ENCODE peak calls at places on chromosome 5, in six cellular contexts. One of them, this sample, is unnamed.

GRCh38 chr5:149130121-149130931 is 11.0 kb upstream of the ABLIM3 start:
- DNase-seq in BE2C: no peak
- DNase-seq in activated CD8-positive, alpha-beta memory T cell treated with anti-CD3 and anti-CD28 coated beads, Interleukin-2, amount 50 U/mL, for 48 hours: no peak
- DNase-seq in WTC11: no peak
- DNase-seq in NCI-H748 treated with DMSO at 0.1 percent for 48 hours: no peak
- DNase-seq in stimulated activated naive B cell treated with anti-CD40 and anti-IgM and Interleukin-4, amounts not matched to agents 10 μg/mL and 1 μg/mL and 100 μg/mL, for 72 hours: no peak
- DNase-seq in this sample: no peak

GRCh38 chr5:179730852-179731251 is 1.8 kb upstream of the MAML1 start:
- DNase-seq in BE2C: no peak
- DNase-seq in WTC11: no peak
- DNase-seq in activated CD8-positive, alpha-beta memory T cell treated with anti-CD3 and anti-CD28 coated beads, Interleukin-2, amount 50 U/mL, for 48 hours: no peak
- DNase-seq in stimulated activated naive B cell treated with anti-CD40 and anti-IgM and Interleukin-4, amounts not matched to agents 10 μg/mL and 1 μg/mL and 100 μg/mL, for 72 hours: no peak
- DNase-seq in NCI-H748 treated with DMSO at 0.1 percent for 48 hours: no peak
- DNase-seq in this sample: no peak

GRCh38 chr5:168765220-168766037 is 186.3 kb upstream of the PANK3 start:
- DNase-seq in NCI-H748 treated with DMSO at 0.1 percent for 48 hours: no peak
- DNase-seq in WTC11: no peak
- DNase-seq in stimulated activated naive B cell treated with anti-CD40 and anti-IgM and Interleukin-4, amounts not matched to agents 10 μg/mL and 1 μg/mL and 100 μg/mL, for 72 hours: no peak
- DNase-seq in BE2C: peak; percentile 87
- DNase-seq in activated CD8-positive, alpha-beta memory T cell treated with anti-CD3 and anti-CD28 coated beads, Interleukin-2, amount 50 U/mL, for 48 hours: no peak
- DNase-seq in this sample: peak; percentile 70

GRCh38 chr5:77232959-77233358 is 22.5 kb downstream of the PDE8B start:
- DNase-seq in NCI-H748 treated with DMSO at 0.1 percent for 48 hours: no peak
- DNase-seq in stimulated activated naive B cell treated with anti-CD40 and anti-IgM and Interleukin-4, amounts not matched to agents 10 μg/mL and 1 μg/mL and 100 μg/mL, for 72 hours: peak; percentile 17
- DNase-seq in BE2C: no peak
- DNase-seq in WTC11: no peak
- DNase-seq in activated CD8-positive, alpha-beta memory T cell treated with anti-CD3 and anti-CD28 coated beads, Interleukin-2, amount 50 U/mL, for 48 hours: no peak
- DNase-seq in this sample: no peak

GRCh38 chr5:174172104-174172965 is 126.8 kb downstream of the NSG2 start:
- DNase-seq in WTC11: peak; percentile 42
- DNase-seq in BE2C: no peak
- DNase-seq in stimulated activated naive B cell treated with anti-CD40 and anti-IgM and Interleukin-4, amounts not matched to agents 10 μg/mL and 1 μg/mL and 100 μg/mL, for 72 hours: no peak
- DNase-seq in NCI-H748 treated with DMSO at 0.1 percent for 48 hours: no peak
- DNase-seq in activated CD8-positive, alpha-beta memory T cell treated with anti-CD3 and anti-CD28 coated beads, Interleukin-2, amount 50 U/mL, for 48 hours: no peak
- DNase-seq in this sample: no peak

GRCh38 chr5:19608434-19608833 is 379.6 kb downstream of the CDH18 start:
- DNase-seq in NCI-H748 treated with DMSO at 0.1 percent for 48 hours: peak; percentile 79
- DNase-seq in stimulated activated naive B cell treated with anti-CD40 and anti-IgM and Interleukin-4, amounts not matched to agents 10 μg/mL and 1 μg/mL and 100 μg/mL, for 72 hours: no peak
- DNase-seq in activated CD8-positive, alpha-beta memory T cell treated with anti-CD3 and anti-CD28 coated beads, Interleukin-2, amount 50 U/mL, for 48 hours: no peak
- DNase-seq in WTC11: no peak
- DNase-seq in BE2C: no peak
- DNase-seq in this sample: no peak

GRCh38 chr5:150109921-150110320 is 23.6 kb upstream of the CSF1R start:
- DNase-seq in WTC11: no peak
- DNase-seq in BE2C: no peak
- DNase-seq in stimulated activated naive B cell treated with anti-CD40 and anti-IgM and Interleukin-4, amounts not matched to agents 10 μg/mL and 1 μg/mL and 100 μg/mL, for 72 hours: no peak
- DNase-seq in activated CD8-positive, alpha-beta memory T cell treated with anti-CD3 and anti-CD28 coated beads, Interleukin-2, amount 50 U/mL, for 48 hours: no peak
- DNase-seq in NCI-H748 treated with DMSO at 0.1 percent for 48 hours: no peak
- DNase-seq in this sample: no peak

GRCh38 chr5:15069407-15069905 is 197.9 kb upstream of the ANKH start:
- DNase-seq in NCI-H748 treated with DMSO at 0.1 percent for 48 hours: no peak
- DNase-seq in activated CD8-positive, alpha-beta memory T cell treated with anti-CD3 and anti-CD28 coated beads, Interleukin-2, amount 50 U/mL, for 48 hours: no peak
- DNase-seq in WTC11: no peak
- DNase-seq in BE2C: no peak
- DNase-seq in stimulated activated naive B cell treated with anti-CD40 and anti-IgM and Interleukin-4, amounts not matched to agents 10 μg/mL and 1 μg/mL and 100 μg/mL, for 72 hours: no peak
- DNase-seq in this sample: no peak

GRCh38 chr5:93829346-93829745 is 87.9 kb upstream of the POU5F2 start:
- DNase-seq in WTC11: no peak
- DNase-seq in stimulated activated naive B cell treated with anti-CD40 and anti-IgM and Interleukin-4, amounts not matched to agents 10 μg/mL and 1 μg/mL and 100 μg/mL, for 72 hours: no peak
- DNase-seq in BE2C: no peak
- DNase-seq in activated CD8-positive, alpha-beta memory T cell treated with anti-CD3 and anti-CD28 coated beads, Interleukin-2, amount 50 U/mL, for 48 hours: no peak
- DNase-seq in NCI-H748 treated with DMSO at 0.1 percent for 48 hours: no peak
- DNase-seq in this sample: no peak

GRCh38 chr5:322942-323879 is 1.7 kb downstream of the AHRR start:
- DNase-seq in NCI-H748 treated with DMSO at 0.1 percent for 48 hours: no peak
- DNase-seq in WTC11: no peak
- DNase-seq in stimulated activated naive B cell treated with anti-CD40 and anti-IgM and Interleukin-4, amounts not matched to agents 10 μg/mL and 1 μg/mL and 100 μg/mL, for 72 hours: no peak
- DNase-seq in activated CD8-positive, alpha-beta memory T cell treated with anti-CD3 and anti-CD28 coated beads, Interleukin-2, amount 50 U/mL, for 48 hours: no peak
- DNase-seq in BE2C: no peak
- DNase-seq in this sample: no peak

GRCh38 chr5:176810084-176810597 is at the start of gene UNC5A:
- DNase-seq in stimulated activated naive B cell treated with anti-CD40 and anti-IgM and Interleukin-4, amounts not matched to agents 10 μg/mL and 1 μg/mL and 100 μg/mL, for 72 hours: no peak
- DNase-seq in WTC11: peak; percentile 73
- DNase-seq in NCI-H748 treated with DMSO at 0.1 percent for 48 hours: no peak
- DNase-seq in BE2C: peak; percentile 88
- DNase-seq in activated CD8-positive, alpha-beta memory T cell treated with anti-CD3 and anti-CD28 coated beads, Interleukin-2, amount 50 U/mL, for 48 hours: peak; percentile 83
- DNase-seq in this sample: peak; percentile 48

GRCh38 chr5:86757824-86758223 is 140.1 kb downstream of the COX7C start:
- DNase-seq in BE2C: no peak
- DNase-seq in activated CD8-positive, alpha-beta memory T cell treated with anti-CD3 and anti-CD28 coated beads, Interleukin-2, amount 50 U/mL, for 48 hours: no peak
- DNase-seq in WTC11: no peak
- DNase-seq in stimulated activated naive B cell treated with anti-CD40 and anti-IgM and Interleukin-4, amounts not matched to agents 10 μg/mL and 1 μg/mL and 100 μg/mL, for 72 hours: no peak
- DNase-seq in NCI-H748 treated with DMSO at 0.1 percent for 48 hours: no peak
- DNase-seq in this sample: no peak

GRCh38 chr5:62621280-62621679 is 42.7 kb downstream of the LRRC70 start:
- DNase-seq in BE2C: peak; percentile 13
- DNase-seq in WTC11: peak; percentile 82
- DNase-seq in NCI-H748 treated with DMSO at 0.1 percent for 48 hours: no peak
- DNase-seq in activated CD8-positive, alpha-beta memory T cell treated with anti-CD3 and anti-CD28 coated beads, Interleukin-2, amount 50 U/mL, for 48 hours: no peak
- DNase-seq in stimulated activated naive B cell treated with anti-CD40 and anti-IgM and Interleukin-4, amounts not matched to agents 10 μg/mL and 1 μg/mL and 100 μg/mL, for 72 hours: no peak
- DNase-seq in this sample: no peak

GRCh38 chr5:10913846-10914245 is 152.8 kb upstream of the DAP start:
- DNase-seq in stimulated activated naive B cell treated with anti-CD40 and anti-IgM and Interleukin-4, amounts not matched to agents 10 μg/mL and 1 μg/mL and 100 μg/mL, for 72 hours: no peak
- DNase-seq in NCI-H748 treated with DMSO at 0.1 percent for 48 hours: no peak
- DNase-seq in activated CD8-positive, alpha-beta memory T cell treated with anti-CD3 and anti-CD28 coated beads, Interleukin-2, amount 50 U/mL, for 48 hours: no peak
- DNase-seq in WTC11: no peak
- DNase-seq in BE2C: no peak
- DNase-seq in this sample: no peak

This sample was measured in SJCRH30.